ENCODE peak calls at places on chromosomes 2 and 18, in four cellular contexts. Y, E, O and P are unnamed samples. For H3K27me3, the result is how much of the 10 kb centered on the place peaks cover.

GRCh38 chr2:194090251-194090905 is 1566.6 kb upstream of the SLC39A10 start:
- DNase-seq in Y (no peak), E (no peak), O (no peak), P (no peak)

GRCh38 chr18:23066060-23066459 is 69.2 kb upstream of the CABLES1 start:
- DNase-seq in Y (peak), E (peak), O (no peak), P (no peak)

GRCh38 chr2:220966636-220967035 is 605.5 kb downstream of the EPHA4 start:
- DNase-seq in Y (peak), E (peak), O (no peak), P (peak)

GRCh38 chr2:58558866-58559265 is 317.7 kb upstream of the FANCL start:
- DNase-seq in Y (no peak), E (no peak), O (no peak), P (no peak)

GRCh38 chr18:48780151-48781001 is 170.4 kb downstream of the SMAD7 start:
- DNase-seq in Y (peak), E (peak), O (peak), P (no peak)

GRCh38 chr2:109690822-109691541 is 76.8 kb downstream of the SOWAHC start:
- DNase-seq in Y (peak), E (peak), O (peak), P (no peak)

GRCh38 chr2:55842009-55842408 is 81.6 kb downstream of the EFEMP1 start:
- DNase-seq in Y (peak), E (peak), O (no peak), P (no peak)

GRCh38 chr2:138827426-138828054 is 47.4 kb upstream of the NXPH2 start:
- DNase-seq in Y (peak), E (peak), O (no peak), P (peak)

GRCh38 chr2:75381032-75381431 is 179.7 kb downstream of the EVA1A start:
- DNase-seq in Y (no peak), E (no peak), O (no peak), P (no peak)

GRCh38 chr2:102206666-102207341 is 20.0 kb downstream of the IL1RL2 start:
- DNase-seq in Y (no peak), E (no peak), O (peak), P (no peak)

GRCh38 chr2:162821718-162822117 is 16.8 kb downstream of the KCNH7 start:
- DNase-seq in Y (no peak), E (no peak), O (no peak), P (no peak)

GRCh38 chr18:55384551-55385275 is 203.3 kb downstream of the TCF4 start:
- DNase-seq in Y (peak), E (peak), O (no peak), P (no peak)

GRCh38 chr18:72811047-72811446 is 56.7 kb downstream of the NETO1 start:
- DNase-seq in Y (no peak), E (no peak), O (no peak), P (no peak)

GRCh38 chr2:195304310-195304709 is 352.7 kb upstream of the SLC39A10 start:
- DNase-seq in Y (peak), E (peak), O (no peak), P (no peak)

GRCh38 chr18:23355206-23355605 is 97.9 kb upstream of the RIOK3 start:
- DNase-seq in Y (no peak), E (no peak), O (no peak), P (no peak)

GRCh38 chr2:239130041-239130440 is 270.8 kb downstream of the HDAC4 start:
- DNase-seq in Y (no peak), E (no peak), O (no peak), P (no peak)

GRCh38 chr2:95345415-95346235 is 48.5 kb downstream of the KCNIP3 start:
- DNase-seq in Y (peak), E (peak), O (peak), P (peak)

GRCh38 chr2:15359716-15360531 is 201.2 kb downstream of the NBAS start:
- DNase-seq in Y (peak), E (peak), O (no peak), P (peak)

GRCh38 chr2:71101656-71102055 is 28.4 kb downstream of the MCEE start:
- DNase-seq in Y (peak), E (peak), O (no peak), P (peak)

GRCh38 chr2:6447209-6447608 is 418.5 kb downstream of the CMPK2 start:
- DNase-seq in Y (no peak), E (no peak), O (no peak), P (no peak)

GRCh38 chr2:161045726-161046125 is 114.5 kb upstream of the TANK start:
- DNase-seq in Y (peak), E (peak), O (no peak), P (no peak)

GRCh38 chr2:1727796-1728474 is 16.4 kb downstream of the PXDN start:
- DNase-seq in Y (no peak), E (no peak), O (peak), P (no peak)

GRCh38 chr18:11607897-11608296 is 1.5 kb upstream of the SLC35G4 start:
- DNase-seq in Y (no peak), E (no peak), O (no peak), P (no peak)

GRCh38 chr2:232386740-232387450 is 8.3 kb downstream of the ALPP start:
- DNase-seq in Y (no peak), E (peak), O (no peak), P (no peak)

GRCh38 chr2:232386490-232386739 is 7.9 kb downstream of the ALPP start:
- DNase-seq in Y (no peak), E (no peak), O (no peak), P (no peak)

GRCh38 chr2:232389327-232389726 is 10.8 kb downstream of the ALPP start:
- DNase-seq in Y (peak), E (peak), O (no peak), P (no peak)

GRCh38 chr2:232387451-232388171 is 9.1 kb downstream of the ALPP start:
- DNase-seq in Y (no peak), E (peak), O (no peak), P (no peak)

GRCh38 chr2:232388324-232388891 is 9.9 kb downstream of the ALPP start:
- DNase-seq in Y (no peak), E (no peak), O (no peak), P (no peak)
- H3K27me3 ChIP-seq in Y (half or more), E (half or more), O (under half), P (half or more)

GRCh38 chr18:8800876-8801262 is 95.5 kb downstream of the MTCL1 start:
- DNase-seq in Y (no peak), E (no peak), O (no peak), P (no peak)
- H3K4me3 ChIP-seq in Y (no peak), E (no peak), O (no peak), P (peak)

GRCh38 chr2:63066838-63067237 is 16.2 kb downstream of the OTX1 start:
- DNase-seq in Y (no peak), E (no peak), O (no peak), P (no peak)
- H3K27me3 ChIP-seq in Y (under half), E (half or more), O (under half), P (under half)

GRCh38 chr2:234555161-234555560 is 58.3 kb upstream of the ARL4C start:
- DNase-seq in Y (no peak), E (no peak), O (no peak), P (no peak)
- H3K4me3 ChIP-seq in Y (no peak), E (no peak), O (no peak), P (no peak)